ENCODE peak calls at places on chromosomes 12 and 14, in six cellular contexts. K, B, W, N, P and J are unnamed samples.

GRCh38 chr14:35117112-35117511 is 4.7 kb downstream of the PPP2R3C start:
- DNase-seq in K (no peak), B (no peak), W (no peak), N (no peak), P (no peak), J (no peak)

GRCh38 chr12:124032265-124032886 is 59.4 kb downstream of the ZNF664 start:
- DNase-seq in K (no peak), B (peak), W (peak), N (peak), P (no peak), J (no peak)

GRCh38 chr12:132174703-132175490 is 30.6 kb downstream of the NOC4L start:
- DNase-seq in K (no peak), B (no peak), W (no peak), N (peak), P (no peak), J (no peak)

GRCh38 chr12:122669397-122670070 is 33.6 kb downstream of the HCAR2 start:
- DNase-seq in K (no peak), B (peak), W (no peak), N (peak), P (no peak), J (no peak)

GRCh38 chr14:83909507-83909906 is 1620.4 kb upstream of the FLRT2 start:
- DNase-seq in K (no peak), B (peak), W (no peak), N (no peak), P (no peak), J (no peak)

GRCh38 chr14:94158239-94158888 is 15.8 kb upstream of the PPP4R4 start:
- DNase-seq in K (no peak), B (no peak), W (no peak), N (no peak), P (no peak), J (no peak)

GRCh38 chr12:87085286-87085685 is 829.1 kb upstream of the MGAT4C start:
- DNase-seq in K (no peak), B (no peak), W (no peak), N (no peak), P (no peak), J (no peak)

GRCh38 chr12:123491056-123491455 is 33.1 kb downstream of the SNRNP35 start:
- DNase-seq in K (no peak), B (no peak), W (no peak), N (no peak), P (no peak), J (no peak)

GRCh38 chr12:108207791-108208730 is 79.0 kb downstream of the WSCD2 start:
- DNase-seq in K (no peak), B (no peak), W (no peak), N (no peak), P (no peak), J (no peak)

GRCh38 chr12:13339538-13339937 is 143.0 kb downstream of the EMP1 start:
- DNase-seq in K (no peak), B (peak), W (no peak), N (no peak), P (no peak), J (no peak)

GRCh38 chr14:30822080-30822571 is 52.2 kb upstream of the COCH start:
- DNase-seq in K (no peak), B (no peak), W (no peak), N (no peak), P (no peak), J (no peak)

GRCh38 chr14:103702095-103702494 is 13.2 kb downstream of the XRCC3 start:
- DNase-seq in K (no peak), B (no peak), W (no peak), N (no peak), P (no peak), J (no peak)

GRCh38 chr12:92224685-92225331 is 79.2 kb upstream of the BTG1 start:
- DNase-seq in K (no peak), B (peak), W (peak), N (no peak), P (no peak), J (no peak)

GRCh38 chr12:51198568-51199400 is 19.1 kb downstream of the POU6F1 start:
- DNase-seq in K (no peak), B (no peak), W (no peak), N (no peak), P (no peak), J (no peak)

GRCh38 chr12:85441740-85442139 is 161.7 kb downstream of the ALX1 start:
- DNase-seq in K (no peak), B (peak), W (no peak), N (no peak), P (no peak), J (no peak)

GRCh38 chr14:91575469-91576208 is 65.5 kb upstream of the PPP4R3A start:
- DNase-seq in K (no peak), B (no peak), W (no peak), N (no peak), P (no peak), J (no peak)

GRCh38 chr14:104081951-104082464 is 3.5 kb upstream of the ASPG start:
- DNase-seq in K (peak), B (no peak), W (no peak), N (no peak), P (no peak), J (no peak)

GRCh38 chr14:61471297-61471980 is 150.1 kb downstream of the PRKCH start:
- DNase-seq in K (no peak), B (peak), W (no peak), N (no peak), P (no peak), J (no peak)

GRCh38 chr12:105032703-105033357 is 46.7 kb downstream of the NOPCHAP1 start:
- DNase-seq in K (no peak), B (no peak), W (no peak), N (no peak), P (no peak), J (no peak)

GRCh38 chr12:31765931-31766330 is 37.1 kb upstream of the AMN1 start:
- DNase-seq in K (no peak), B (no peak), W (no peak), N (no peak), P (no peak), J (no peak)

GRCh38 chr14:49863483-49864262 is 11.1 kb upstream of the NEMF start:
- DNase-seq in K (no peak), B (no peak), W (no peak), N (no peak), P (no peak), J (no peak)

GRCh38 chr14:99345472-99345871 is 73.5 kb upstream of the BCL11B start:
- DNase-seq in K (no peak), B (no peak), W (no peak), N (no peak), P (no peak), J (no peak)

GRCh38 chr12:132393991-132394949 is 64.9 kb upstream of the GALNT9 start:
- DNase-seq in K (no peak), B (peak), W (no peak), N (no peak), P (no peak), J (no peak)

GRCh38 chr12:90234455-90234854 is 525.8 kb upstream of the ATP2B1 start:
- DNase-seq in K (no peak), B (peak), W (no peak), N (no peak), P (no peak), J (no peak)

GRCh38 chr12:31019561-31020308 is 53.9 kb upstream of the DDX11 start:
- DNase-seq in K (no peak), B (no peak), W (no peak), N (peak), P (no peak), J (no peak)

GRCh38 chr12:93122089-93122488 is 193.0 kb upstream of the EEA1 start:
- DNase-seq in K (no peak), B (peak), W (no peak), N (no peak), P (no peak), J (no peak)

GRCh38 chr12:89187507-89187906 is 164.8 kb downstream of the DUSP6 start:
- DNase-seq in K (no peak), B (no peak), W (no peak), N (no peak), P (no peak), J (no peak)

GRCh38 chr12:104958946-104959841 is 1.1 kb upstream of the SLC41A2 start:
- DNase-seq in K (no peak), B (peak), W (no peak), N (no peak), P (no peak), J (no peak)

GRCh38 chr14:82951171-82951570 is 1417.5 kb upstream of the SEL1L start:
- DNase-seq in K (no peak), B (no peak), W (no peak), N (no peak), P (no peak), J (no peak)

GRCh38 chr12:7751394-7751793 is 4.2 kb upstream of the CLEC4C start:
- DNase-seq in K (no peak), B (no peak), W (no peak), N (no peak), P (no peak), J (no peak)

GRCh38 chr12:132909030-132909368 is 21.6 kb upstream of the CHFR start:
- DNase-seq in K (no peak), B (no peak), W (no peak), N (no peak), P (no peak), J (no peak)

GRCh38 chr12:121534495-121535148 is 46.2 kb downstream of the KDM2B start:
- DNase-seq in K (no peak), B (no peak), W (no peak), N (no peak), P (peak), J (no peak)

GRCh38 chr14:90491221-90491867 is 94.5 kb downstream of the CALM1 start:
- DNase-seq in K (peak), B (peak), W (no peak), N (no peak), P (no peak), J (no peak)

GRCh38 chr14:74638066-74638465 is 26.0 kb upstream of the LTBP2 start:
- DNase-seq in K (no peak), B (peak), W (no peak), N (no peak), P (no peak), J (no peak)

GRCh38 chr14:91753501-91754128 is 21.7 kb upstream of the CATSPERB start:
- DNase-seq in K (no peak), B (no peak), W (no peak), N (no peak), P (no peak), J (no peak)

GRCh38 chr12:42590324-42590934 is 883 bp upstream of the PRICKLE1 start:
- DNase-seq in K (peak), B (no peak), W (peak), N (no peak), P (no peak), J (peak)

GRCh38 chr12:116599285-116600122 is 40.3 kb downstream of the MAP1LC3B2 start:
- DNase-seq in K (peak), B (peak), W (peak), N (peak), P (peak), J (no peak)

GRCh38 chr12:56628671-56629458 is 1.3 kb downstream of the BAZ2A start:
- DNase-seq in K (peak), B (peak), W (peak), N (peak), P (no peak), J (no peak)

GRCh38 chr14:104773505-104774452 is 20.8 kb downstream of the SIVA1 start:
- DNase-seq in K (no peak), B (no peak), W (no peak), N (no peak), P (no peak), J (no peak)

GRCh38 chr12:66117242-66117641 is 13.3 kb downstream of the LLPH start:
- DNase-seq in K (no peak), B (no peak), W (no peak), N (no peak), P (no peak), J (no peak)